ENCODE peak calls at places on chromosomes 3 and 15, in four cellular contexts. R, H, J and T are unnamed samples.

GRCh38 chr3:183307749-183308148 is 54.7 kb downstream of the B3GNT5 start:
- DNase-seq in R (no peak), H (no peak), J (no peak), T (no peak)

GRCh38 chr3:28745904-28746617 is 397.4 kb upstream of the AZI2 start:
- DNase-seq in R (no peak), J (no peak), H (peak; percentile 10), T (no peak)

GRCh38 chr15:60370804-60371700 is 26.7 kb downstream of the ANXA2 start:
- DNase-seq in H (peak; percentile 100), R (no peak), J (peak; percentile 22), T (peak; percentile 92)

GRCh38 chr15:96347181-96348111 is 16.9 kb downstream of the NR2F2 start:
- DNase-seq in R (no peak), H (peak; percentile 78), J (peak; percentile 76), T (no peak)

GRCh38 chr3:77014236-77014635 is 25.7 kb upstream of the ROBO2 start:
- DNase-seq in J (peak; percentile 59), H (no peak), R (no peak), T (no peak)

GRCh38 chr15:94607176-94607654 is 375.9 kb downstream of the MCTP2 start:
- DNase-seq in J (no peak), H (no peak), R (no peak), T (no peak)

GRCh38 chr3:160006282-160007163 is 17.9 kb downstream of the IL12A start:
- DNase-seq in R (peak; percentile 58), H (peak; percentile 60), J (peak; percentile 78), T (peak; percentile 24)

GRCh38 chr3:195750797-195751520 is 30.2 kb downstream of the MUC20 start:
- DNase-seq in J (no peak), H (no peak), R (no peak), T (no peak)

GRCh38 chr15:95972136-95972553 is 358.4 kb upstream of the NR2F2 start:
- DNase-seq in R (no peak), H (peak; percentile 88), J (no peak), T (peak; percentile 56)

GRCh38 chr15:77738441-77739437 is 106.0 kb upstream of the LINGO1 start:
- DNase-seq in R (no peak), H (no peak), J (peak; percentile 65), T (no peak)

GRCh38 chr15:44315773-44316465 is 27.4 kb downstream of the GOLM2 start:
- DNase-seq in R (no peak), J (no peak), H (no peak), T (no peak)

GRCh38 chr15:44317423-44317822 is 28.9 kb downstream of the GOLM2 start:
- DNase-seq in J (no peak), H (no peak), R (no peak), T (no peak)

GRCh38 chr15:44314512-44314911 is 26.0 kb downstream of the GOLM2 start:
- DNase-seq in J (no peak), R (no peak), H (no peak), T (no peak)

GRCh38 chr15:44315164-44315563 is 26.6 kb downstream of the GOLM2 start:
- DNase-seq in J (no peak), H (no peak), R (no peak), T (no peak)

GRCh38 chr15:44319385-44319784 is 30.9 kb downstream of the GOLM2 start:
- DNase-seq in R (peak; percentile 52), H (no peak), J (peak; percentile 50), T (no peak)
- TF ChIP-seq CTCF in R (peak; percentile 82), H (no peak), J (peak; percentile 50), T (no peak)

DNA sequence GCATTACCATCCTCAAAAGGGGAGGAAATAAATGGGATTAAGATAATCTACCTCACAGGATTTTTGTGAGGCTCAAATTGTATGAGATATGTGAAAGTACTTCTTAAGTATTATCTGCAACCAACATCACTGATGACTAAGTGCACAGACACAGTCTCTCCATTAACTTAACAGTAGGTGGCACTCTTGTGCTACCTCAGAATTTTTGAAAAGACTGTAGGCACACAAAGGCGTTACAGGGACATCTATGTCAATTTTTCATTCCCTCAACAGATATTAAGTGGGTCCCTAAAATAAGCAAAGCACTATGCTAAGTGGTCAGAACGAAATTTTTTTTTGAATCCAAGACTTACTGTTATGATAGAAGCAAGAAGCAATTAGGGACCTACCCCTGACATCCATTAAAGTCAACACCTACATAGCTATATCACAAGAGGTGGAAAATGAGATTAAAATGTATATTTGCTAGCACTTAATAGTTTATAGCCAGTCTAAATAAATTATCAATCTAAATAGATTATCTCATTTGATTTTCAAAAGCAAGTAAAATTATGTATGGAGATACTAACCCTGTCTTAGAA is 52.9 kb downstream of the RYK start:
- DNase-seq in H (peak; percentile 74), R (peak; percentile 53), J (no peak), T (peak; percentile 24)
- TF ChIP-seq CTCF in H (peak; percentile 71), R (peak; percentile 71), J (peak; percentile 85), T (peak; percentile 65)

GRCh38 chr3:107545680-107546120 is 22.9 kb downstream of the BBX start:
- DNase-seq in H (peak; percentile 62), R (no peak), J (no peak), T (no peak)

GRCh38 chr3:107540857-107541256 is 18.1 kb downstream of the BBX start:
- DNase-seq in H (no peak), R (no peak), J (no peak), T (no peak)

GRCh38 chr3:107548601-107549000 is 25.8 kb downstream of the BBX start:
- DNase-seq in R (no peak), H (no peak), J (no peak), T (no peak)

GRCh38 chr3:107542665-107543064 is 19.9 kb downstream of the BBX start:
- DNase-seq in H (no peak), J (no peak), R (no peak), T (no peak)

DNA sequence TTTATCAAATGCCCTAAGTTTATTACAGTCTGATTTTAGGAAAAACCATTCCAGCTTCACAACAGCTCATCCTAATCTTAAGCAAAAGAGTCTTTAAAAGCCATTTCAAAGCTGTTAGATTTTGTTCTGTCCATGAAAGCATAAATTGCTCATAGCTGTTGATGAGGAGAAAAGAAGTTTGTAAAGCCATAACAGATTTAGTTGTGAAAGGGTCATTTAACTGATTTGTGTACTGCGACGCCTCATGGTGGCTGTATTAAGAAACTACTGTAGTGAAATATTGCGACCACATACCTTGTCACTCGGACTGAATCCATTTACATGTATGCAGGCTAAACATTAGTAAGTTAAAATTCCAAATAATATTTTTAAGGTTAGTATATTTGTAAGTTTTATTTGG is 20.9 kb downstream of the BBX start:
- DNase-seq in R (no peak), H (peak; percentile 14), J (no peak), T (no peak)
- TF ChIP-seq CTCF in R (no peak), H (no peak), J (peak; percentile 64), T (no peak)

GRCh38 chr15:66580643-66581042 is 14.8 kb upstream of the LCTL start:
- DNase-seq in H (peak; percentile 38), R (no peak), J (no peak), T (no peak)
- TF ChIP-seq CTCF in H (no peak), R (no peak), J (no peak), T (no peak)

DNA sequence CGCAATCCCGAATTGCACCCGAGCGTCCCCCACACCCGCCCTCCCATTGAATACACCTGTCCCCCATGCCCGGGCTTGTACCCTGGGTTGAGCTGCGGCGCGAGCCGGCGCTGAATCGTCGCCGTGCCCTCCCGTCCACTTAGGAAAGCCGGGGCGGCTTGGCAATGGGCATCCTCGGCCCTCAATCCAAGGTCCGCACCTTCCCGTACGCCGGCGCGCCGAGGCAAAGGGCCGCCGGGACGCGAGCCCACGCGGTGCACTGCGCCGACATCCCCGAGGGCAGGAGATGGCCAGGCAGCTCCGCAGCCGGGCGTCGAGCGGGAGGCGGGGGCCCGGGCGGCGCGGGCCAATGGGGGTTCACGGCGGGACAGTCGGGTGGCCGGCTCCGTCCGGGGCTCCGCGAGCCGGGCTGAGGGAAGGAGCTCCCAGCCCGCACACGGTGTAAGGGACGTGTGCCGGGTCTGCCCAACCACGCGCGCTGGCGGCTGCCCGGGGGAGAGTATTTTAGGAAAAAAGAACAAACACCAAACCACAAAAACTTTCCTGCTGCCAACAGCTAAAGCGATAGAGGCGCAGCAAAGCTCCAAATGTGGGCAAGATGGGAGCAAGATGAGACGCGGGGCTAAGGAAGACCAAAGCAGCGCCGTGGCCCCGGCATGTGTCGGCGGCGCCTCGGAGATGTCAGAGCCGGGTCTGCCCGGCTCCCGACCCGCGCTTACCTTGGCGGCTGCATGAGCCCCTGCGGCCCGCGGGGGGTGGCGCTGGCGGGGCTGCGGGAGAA is 621 bp downstream of the RGMA start:
- DNase-seq in H (peak; percentile 18), J (peak; percentile 82), R (peak; percentile 53), T (no peak)
- TF ChIP-seq CTCF in H (no peak), J (peak; percentile 5), R (no peak), T (no peak)

GRCh38 chr3:8095724-8096123 is 405.9 kb upstream of the LMCD1 start:
- DNase-seq in R (no peak), J (peak; percentile 84), H (no peak), T (no peak)
- TF ChIP-seq CTCF in R (no peak), J (peak; percentile 71), H (no peak), T (no peak)

DNA sequence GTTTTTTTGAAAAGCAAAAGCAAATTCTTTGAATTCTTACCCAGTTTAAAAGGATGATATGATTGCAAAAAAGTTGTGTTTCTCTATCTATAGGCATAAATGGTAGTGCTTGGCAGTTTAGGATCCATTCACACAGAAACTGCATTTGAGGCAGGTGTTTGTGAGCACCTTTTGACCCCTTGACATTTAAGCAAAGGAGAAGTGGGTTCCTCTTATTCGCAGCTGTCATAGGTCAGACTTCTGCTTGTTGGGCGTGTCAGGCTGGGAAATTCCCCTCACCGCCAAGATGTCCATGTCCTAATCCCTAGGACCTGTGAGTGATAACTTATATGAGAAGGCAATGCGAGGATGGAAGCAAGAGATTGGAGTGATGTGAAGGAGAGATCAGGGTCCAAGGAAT is 67.4 kb downstream of the SH3GL3 start:
- DNase-seq in R (no peak), H (no peak), J (no peak), T (no peak)
- TF ChIP-seq CTCF in R (no peak), H (no peak), J (no peak), T (no peak)

GRCh38 chr15:44243829-44244228 is 44.7 kb upstream of the GOLM2 start:
- DNase-seq in H (no peak), R (no peak), J (no peak), T (no peak)
- TF ChIP-seq CTCF in H (no peak), R (no peak), J (peak; percentile 51), T (peak; percentile 5)

DNA sequence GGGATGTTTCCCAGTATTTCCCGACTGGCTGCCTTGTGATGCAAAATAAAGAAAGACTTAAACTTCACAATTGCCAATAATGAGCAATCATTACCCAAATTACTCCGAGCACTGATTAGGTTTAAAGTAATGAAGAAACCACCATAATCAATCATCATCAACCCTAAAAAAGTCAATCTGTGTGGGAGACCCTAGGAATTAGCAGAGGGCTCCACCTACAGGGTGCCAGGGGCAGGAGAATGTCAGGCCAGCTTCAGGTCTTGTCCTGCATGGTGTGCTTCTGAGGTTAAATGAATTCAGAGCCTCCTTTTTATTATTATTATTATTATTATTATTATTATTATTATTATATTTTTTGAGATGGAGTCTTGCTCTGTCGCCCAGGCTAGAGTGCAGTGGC is 478.0 kb upstream of the ARRDC4 start:
- DNase-seq in J (peak; percentile 77), R (no peak), H (no peak), T (no peak)
- TF ChIP-seq CTCF in J (peak; percentile 84), R (no peak), H (no peak), T (no peak)

GRCh38 chr15:63048115-63048985 is 5.8 kb downstream of the TPM1 start:
- DNase-seq in R (peak; percentile 96), J (peak; percentile 98), H (peak; percentile 89), T (no peak)

GRCh38 chr15:63050737-63051700 is 8.5 kb downstream of the TPM1 start:
- DNase-seq in R (no peak), J (no peak), H (peak; percentile 84), T (no peak)

GRCh38 chr15:63049747-63050439 is 7.3 kb downstream of the TPM1 start:
- DNase-seq in R (no peak), J (no peak), H (no peak), T (no peak)

GRCh38 chr15:63047792-63048114 is 5.2 kb downstream of the TPM1 start:
- DNase-seq in J (no peak), H (no peak), R (peak; percentile 28), T (no peak)

GRCh38 chr15:63048986-63049665 is 6.6 kb downstream of the TPM1 start:
- DNase-seq in J (peak; percentile 80), H (peak; percentile 67), R (peak; percentile 40), T (no peak)
- TF ChIP-seq CTCF in J (no peak), H (no peak), R (no peak), T (no peak)